ENCODE peak calls at places on chromosomes 16 and 17, in four cellular contexts. One of them, this sample, is unnamed.

GRCh38 chr16:26651464-26651863 is 415.3 kb upstream of the C16orf82 start:
- DNase-seq in trophoblast cell: no peak
- DNase-seq in mesenchymal stem cell: no peak
- DNase-seq in H1: no peak
- DNase-seq in this sample: no peak

GRCh38 chr17:9239821-9240658 is 218.7 kb downstream of the NTN1 start:
- DNase-seq in trophoblast cell: peak; percentile 71
- DNase-seq in mesenchymal stem cell: peak; percentile 79
- DNase-seq in H1: no peak
- DNase-seq in this sample: peak; percentile 46

GRCh38 chr16:24820522-24820921 is 25.2 kb upstream of the SLC5A11 start:
- DNase-seq in trophoblast cell: no peak
- DNase-seq in mesenchymal stem cell: peak; percentile 45
- DNase-seq in H1: no peak
- DNase-seq in this sample: no peak

GRCh38 chr17:19270951-19271611 is 33.9 kb downstream of the EPN2 start:
- DNase-seq in trophoblast cell: no peak
- DNase-seq in mesenchymal stem cell: no peak
- DNase-seq in H1: no peak
- DNase-seq in this sample: no peak

GRCh38 chr16:84001726-84002125 is 33.7 kb downstream of the NECAB2 start:
- DNase-seq in trophoblast cell: no peak
- DNase-seq in mesenchymal stem cell: no peak
- DNase-seq in H1: no peak
- DNase-seq in this sample: no peak

GRCh38 chr17:352421-353212 is at the start of gene RPH3AL:
- DNase-seq in trophoblast cell: no peak
- DNase-seq in mesenchymal stem cell: peak; percentile 83
- DNase-seq in H1: no peak
- DNase-seq in this sample: peak; percentile 48

GRCh38 chr17:69609495-69610315 is 195.2 kb downstream of the MAP2K6 start:
- DNase-seq in trophoblast cell: no peak
- DNase-seq in mesenchymal stem cell: peak; percentile 54
- DNase-seq in H1: peak; percentile 19
- DNase-seq in this sample: no peak

GRCh38 chr17:50268632-50269287 is 5.5 kb upstream of the TMEM92 start:
- DNase-seq in trophoblast cell: no peak
- DNase-seq in mesenchymal stem cell: peak; percentile 62
- DNase-seq in H1: no peak
- DNase-seq in this sample: no peak

GRCh38 chr17:8563024-8563776 is 67.3 kb downstream of the MYH10 start:
- DNase-seq in trophoblast cell: no peak
- DNase-seq in mesenchymal stem cell: no peak
- DNase-seq in H1: no peak
- DNase-seq in this sample: no peak

GRCh38 chr17:149897-150575 is 12.7 kb downstream of the SCGB1C2 start:
- DNase-seq in trophoblast cell: no peak
- DNase-seq in mesenchymal stem cell: no peak
- DNase-seq in H1: no peak
- DNase-seq in this sample: no peak

GRCh38 chr16:47970291-47970931 is 185.4 kb downstream of the ABCC12 start:
- DNase-seq in trophoblast cell: peak; percentile 14
- DNase-seq in mesenchymal stem cell: peak; percentile 57
- DNase-seq in H1: no peak
- DNase-seq in this sample: peak; percentile 70

GRCh38 chr16:57653936-57654335 is 14.2 kb upstream of the ADGRG3 start:
- DNase-seq in trophoblast cell: peak; percentile 72
- DNase-seq in mesenchymal stem cell: no peak
- DNase-seq in H1: no peak
- DNase-seq in this sample: no peak

GRCh38 chr16:55052335-55053070 is 121.8 kb downstream of the IRX5 start:
- DNase-seq in trophoblast cell: no peak
- DNase-seq in mesenchymal stem cell: no peak
- DNase-seq in H1: no peak
- DNase-seq in this sample: no peak

GRCh38 chr17:16027708-16028584 is 28.3 kb downstream of the TTC19 start:
- DNase-seq in trophoblast cell: peak; percentile 78
- DNase-seq in mesenchymal stem cell: peak; percentile 94
- DNase-seq in H1: no peak
- DNase-seq in this sample: no peak

GRCh38 chr16:5003828-5004227 is 29.9 kb downstream of the NAGPA start:
- DNase-seq in trophoblast cell: no peak
- DNase-seq in mesenchymal stem cell: no peak
- DNase-seq in H1: no peak
- DNase-seq in this sample: no peak

GRCh38 chr17:725084-725483 is 7.3 kb upstream of the TLCD3A start:
- DNase-seq in trophoblast cell: no peak
- DNase-seq in mesenchymal stem cell: no peak
- DNase-seq in H1: no peak
- DNase-seq in this sample: no peak

GRCh38 chr17:67434061-67434525 is 57.0 kb downstream of the PITPNC1 start:
- DNase-seq in trophoblast cell: no peak
- DNase-seq in mesenchymal stem cell: no peak
- DNase-seq in H1: no peak
- DNase-seq in this sample: no peak

GRCh38 chr17:19306160-19307111 is 56.1 kb downstream of the B9D1 start:
- DNase-seq in trophoblast cell: no peak
- DNase-seq in mesenchymal stem cell: no peak
- DNase-seq in H1: no peak
- DNase-seq in this sample: no peak

GRCh38 chr17:12624221-12624620 is 41.5 kb upstream of the MYOCD start:
- DNase-seq in trophoblast cell: no peak
- DNase-seq in mesenchymal stem cell: peak; percentile 39
- DNase-seq in H1: no peak
- DNase-seq in this sample: no peak

GRCh38 chr16:64654137-64654652 is 467.7 kb downstream of the CDH11 start:
- DNase-seq in trophoblast cell: no peak
- DNase-seq in mesenchymal stem cell: peak; percentile 78
- DNase-seq in H1: no peak
- DNase-seq in this sample: no peak

GRCh38 chr17:30333503-30334240 is at the start of gene TMIGD1:
- DNase-seq in trophoblast cell: no peak
- DNase-seq in mesenchymal stem cell: no peak
- DNase-seq in H1: no peak
- DNase-seq in this sample: no peak

GRCh38 chr16:12143776-12144175 is 167.2 kb downstream of the SNX29 start:
- DNase-seq in trophoblast cell: no peak
- DNase-seq in mesenchymal stem cell: no peak
- DNase-seq in H1: no peak
- DNase-seq in this sample: no peak

GRCh38 chr16:15970743-15971434 is 21.5 kb downstream of the ABCC1 start:
- DNase-seq in trophoblast cell: no peak
- DNase-seq in mesenchymal stem cell: peak; percentile 62
- DNase-seq in H1: peak; percentile 94
- DNase-seq in this sample: no peak

GRCh38 chr17:6361733-6362132 is 73.2 kb downstream of the AIPL1 start:
- DNase-seq in trophoblast cell: no peak
- DNase-seq in mesenchymal stem cell: peak; percentile 18
- DNase-seq in H1: no peak
- DNase-seq in this sample: no peak

GRCh38 chr17:40539711-40540411 is 25.4 kb downstream of the CCR7 start:
- DNase-seq in trophoblast cell: peak; percentile 51
- DNase-seq in mesenchymal stem cell: no peak
- DNase-seq in H1: no peak
- DNase-seq in this sample: no peak

GRCh38 chr17:39517224-39517623 is 55.9 kb downstream of the CDK12 start:
- DNase-seq in trophoblast cell: no peak
- DNase-seq in mesenchymal stem cell: no peak
- DNase-seq in H1: no peak
- DNase-seq in this sample: no peak

GRCh38 chr16:8880839-8881510 is 1.2 kb upstream of the LITAFD start:
- DNase-seq in trophoblast cell: no peak
- DNase-seq in mesenchymal stem cell: no peak
- DNase-seq in H1: no peak
- DNase-seq in this sample: no peak

GRCh38 chr16:6880263-6880662 is 452.4 kb upstream of the RBFOX1 start:
- DNase-seq in trophoblast cell: no peak
- DNase-seq in mesenchymal stem cell: no peak
- DNase-seq in H1: no peak
- DNase-seq in this sample: no peak

GRCh38 chr17:17200311-17200710 is 5.8 kb downstream of the PLD6 start:
- DNase-seq in trophoblast cell: no peak
- DNase-seq in mesenchymal stem cell: no peak
- DNase-seq in H1: no peak
- DNase-seq in this sample: no peak

GRCh38 chr16:88298166-88298881 is 84.4 kb upstream of the ZNF469 start:
- DNase-seq in trophoblast cell: no peak
- DNase-seq in mesenchymal stem cell: no peak
- DNase-seq in H1: no peak
- DNase-seq in this sample: no peak

GRCh38 chr16:87653234-87653633 is 50.9 kb downstream of the JPH3 start:
- DNase-seq in trophoblast cell: no peak
- DNase-seq in mesenchymal stem cell: peak; percentile 2
- DNase-seq in H1: no peak
- DNase-seq in this sample: no peak

GRCh38 chr17:9036336-9036735 is 15.0 kb downstream of the NTN1 start:
- DNase-seq in trophoblast cell: peak; percentile 86
- DNase-seq in mesenchymal stem cell: no peak
- DNase-seq in H1: no peak
- DNase-seq in this sample: no peak

GRCh38 chr17:79942591-79943353 is 92.9 kb downstream of the TBC1D16 start:
- DNase-seq in trophoblast cell: no peak
- DNase-seq in mesenchymal stem cell: no peak
- DNase-seq in H1: no peak
- DNase-seq in this sample: no peak

GRCh38 chr16:48608452-48608851 is 1.5 kb downstream of the N4BP1 start:
- DNase-seq in trophoblast cell: no peak
- DNase-seq in mesenchymal stem cell: peak; percentile 24
- DNase-seq in H1: no peak
- DNase-seq in this sample: no peak

GRCh38 chr17:38789185-38789584 is 10.2 kb downstream of the PIP4K2B start:
- DNase-seq in trophoblast cell: no peak
- DNase-seq in mesenchymal stem cell: peak; percentile 56
- DNase-seq in H1: no peak
- DNase-seq in this sample: peak; percentile 68

GRCh38 chr16:56048425-56049100 is 142.7 kb upstream of the GNAO1 start:
- DNase-seq in trophoblast cell: no peak
- DNase-seq in mesenchymal stem cell: no peak
- DNase-seq in H1: no peak
- DNase-seq in this sample: no peak

GRCh38 chr17:72861811-72862210 is 230.7 kb downstream of the SLC39A11 start:
- DNase-seq in trophoblast cell: no peak
- DNase-seq in mesenchymal stem cell: no peak
- DNase-seq in H1: no peak
- DNase-seq in this sample: no peak

GRCh38 chr16:67317853-67318252 is 8.7 kb downstream of the KCTD19 start:
- DNase-seq in trophoblast cell: no peak
- DNase-seq in mesenchymal stem cell: no peak
- DNase-seq in H1: no peak
- DNase-seq in this sample: no peak

GRCh38 chr17:76200354-76200753 is 39.9 kb downstream of the RNF157 start:
- DNase-seq in trophoblast cell: no peak
- DNase-seq in mesenchymal stem cell: no peak
- DNase-seq in H1: no peak
- DNase-seq in this sample: no peak
- H2BK12ac ChIP-seq in trophoblast cell: no peak overlapping the region
- H2BK12ac ChIP-seq in mesenchymal stem cell: no peak overlapping the region
- H2BK12ac ChIP-seq in H1: no peak overlapping the region
- H2BK12ac ChIP-seq in this sample: no peak overlapping the region

GRCh38 chr16:14303182-14303618 is 232.1 kb downstream of the MRTFB start:
- DNase-seq in trophoblast cell: no peak
- DNase-seq in mesenchymal stem cell: peak; percentile 45
- DNase-seq in H1: no peak
- DNase-seq in this sample: no peak
- H3K4me3 ChIP-seq in trophoblast cell: peak overlapping the region; percentile 100
- H3K4me3 ChIP-seq in mesenchymal stem cell: peak overlapping the region; percentile 95
- H3K4me3 ChIP-seq in H1: peak overlapping the region; percentile 82
- H3K4me3 ChIP-seq in this sample: peak overlapping the region; percentile 96

GRCh38 chr17:4545217-4545951 is 9.8 kb downstream of the MYBBP1A start:
- DNase-seq in trophoblast cell: no peak
- DNase-seq in mesenchymal stem cell: no peak
- DNase-seq in H1: no peak
- DNase-seq in this sample: no peak
- H3K4ac ChIP-seq in trophoblast cell: no peak overlapping the region
- H3K4ac ChIP-seq in mesenchymal stem cell: no peak overlapping the region
- H3K4ac ChIP-seq in H1: no peak overlapping the region
- H3K4ac ChIP-seq in this sample: no peak overlapping the region

GRCh38 chr17:2595736-2596135 is 2.3 kb downstream of the PAFAH1B1 start:
- DNase-seq in trophoblast cell: no peak
- DNase-seq in mesenchymal stem cell: no peak
- DNase-seq in H1: no peak
- DNase-seq in this sample: no peak

GRCh38 chr17:2592974-2593845 is at the start of gene PAFAH1B1:
- DNase-seq in trophoblast cell: peak; percentile 90
- DNase-seq in mesenchymal stem cell: peak; percentile 89
- DNase-seq in H1: peak; percentile 51
- DNase-seq in this sample: peak; percentile 94

GRCh38 chr17:2595200-2595599 is 1.7 kb downstream of the PAFAH1B1 start:
- DNase-seq in trophoblast cell: no peak
- DNase-seq in mesenchymal stem cell: peak; percentile 22
- DNase-seq in H1: no peak
- DNase-seq in this sample: no peak

GRCh38 chr17:2594657-2595085 is 1.2 kb downstream of the PAFAH1B1 start:
- DNase-seq in trophoblast cell: no peak
- DNase-seq in mesenchymal stem cell: no peak
- DNase-seq in H1: no peak
- DNase-seq in this sample: peak; percentile 9

GRCh38 chr17:2593846-2594656 is 597 bp downstream of the PAFAH1B1 start:
- DNase-seq in trophoblast cell: peak; percentile 56
- DNase-seq in mesenchymal stem cell: peak; percentile 86
- DNase-seq in H1: no peak
- DNase-seq in this sample: peak; percentile 82
- H2BK12ac ChIP-seq in trophoblast cell: no peak overlapping the region
- H2BK12ac ChIP-seq in mesenchymal stem cell: peak overlapping the region; percentile 54
- H2BK12ac ChIP-seq in H1: no peak overlapping the region
- H2BK12ac ChIP-seq in this sample: peak overlapping the region; percentile 4

DNA sequence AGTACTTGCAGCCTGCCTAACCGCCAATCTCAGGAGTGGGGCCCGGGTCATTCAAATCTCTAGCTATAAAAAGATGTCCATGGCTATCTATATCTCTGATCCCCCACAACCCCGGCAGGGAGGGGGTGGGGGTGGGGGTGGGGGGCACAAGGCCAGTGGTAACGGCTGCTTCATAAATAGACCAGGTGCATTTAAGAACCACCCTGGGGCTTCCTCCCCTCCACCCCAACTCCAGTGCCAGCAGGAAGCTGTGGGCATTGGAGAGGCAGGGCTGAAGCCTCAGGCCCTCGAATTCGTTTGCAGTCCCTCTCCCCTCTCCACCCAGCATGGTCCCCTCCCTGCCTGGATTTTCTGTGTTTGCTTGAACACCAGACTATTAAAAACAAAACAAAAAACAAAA is 56.0 kb downstream of the RAP1GAP2 start:
- DNase-seq in trophoblast cell: no peak
- DNase-seq in mesenchymal stem cell: no peak
- DNase-seq in H1: no peak
- DNase-seq in this sample: no peak
- H3K4me3 ChIP-seq in trophoblast cell: no peak overlapping the region
- H3K4me3 ChIP-seq in mesenchymal stem cell: no peak overlapping the region
- H3K4me3 ChIP-seq in H1: peak overlapping the region; percentile 49
- H3K4me3 ChIP-seq in this sample: no peak overlapping the region